ENCODE peak calls at places on chromosomes 6 and 20, in seven cellular contexts. M is body of pancreas, F is heart left ventricle, A is IMR-90, J is Peyer's patch, P is breast epithelium, W is tibial nerve. V is an unnamed sample. For H3K4me1, the result is how much of the 10 kb centered on the place peaks cover.

GRCh38 chr6:17032595-17033591 is 69.0 kb upstream of the STMND1 start:
- DNase-seq in M (peak), F (peak), A (peak), J (no peak), P (peak), W (peak), V (peak)

GRCh38 chr6:44211284-44211683 is 5.4 kb upstream of the MYMX start:
- DNase-seq in M (no peak), F (no peak), A (no peak), J (no peak), P (no peak), W (no peak), V (no peak)

GRCh38 chr6:1423578-1423977 is 34.2 kb downstream of the FOXF2 start:
- DNase-seq in M (no peak), F (no peak), A (no peak), J (no peak), P (no peak), W (no peak), V (no peak)

GRCh38 chr6:53805016-53805415 is 10.2 kb downstream of the LRRC1 start:
- DNase-seq in M (no peak), F (no peak), A (no peak), J (no peak), P (no peak), W (no peak), V (no peak)

GRCh38 chr6:73340048-73340447 is 14.0 kb downstream of the DPPA5 start:
- DNase-seq in M (no peak), F (no peak), A (peak), J (no peak), P (no peak), W (no peak), V (no peak)

GRCh38 chr6:33787954-33788693 is 806 bp downstream of the LEMD2 start:
- DNase-seq in M (peak), F (peak), A (peak), J (peak), P (peak), W (peak), V (peak)

GRCh38 chr6:23456396-23456795 is 669.6 kb upstream of the NRSN1 start:
- DNase-seq in M (no peak), F (no peak), A (peak), J (no peak), P (no peak), W (no peak), V (no peak)

GRCh38 chr6:131015630-131016263 is 47.3 kb downstream of the EPB41L2 start:
- DNase-seq in M (no peak), F (no peak), A (peak), J (no peak), P (no peak), W (no peak), V (peak)

GRCh38 chr6:161273356-161273751 is 507 bp downstream of the AGPAT4 start:
- DNase-seq in M (peak), F (no peak), A (peak), J (no peak), P (no peak), W (no peak), V (no peak)

GRCh38 chr20:37209193-37209592 is 29.8 kb upstream of the MROH8 start:
- DNase-seq in M (no peak), F (no peak), A (no peak), J (no peak), P (no peak), W (no peak), V (no peak)

GRCh38 chr6:78831492-78831891 is 35.9 kb upstream of the IRAK1BP1 start:
- DNase-seq in M (peak), F (no peak), A (peak), J (no peak), P (no peak), W (no peak), V (peak)

GRCh38 chr6:149049230-149049629 is 268.3 kb upstream of the TAB2 start:
- DNase-seq in M (no peak), F (no peak), A (peak), J (no peak), P (no peak), W (no peak), V (no peak)

GRCh38 chr20:9808166-9808565 is 30.7 kb downstream of the PAK5 start:
- DNase-seq in M (no peak), F (no peak), A (no peak), J (no peak), P (no peak), W (no peak), V (no peak)

GRCh38 chr6:139135578-139136545 is 982 bp downstream of the HECA start:
- DNase-seq in M (peak), F (peak), A (peak), J (peak), P (no peak), W (no peak), V (peak)

GRCh38 chr6:30227763-30228487 is 14.7 kb upstream of the TRIM26 start:
- DNase-seq in M (no peak), F (no peak), A (no peak), J (no peak), P (no peak), W (no peak), V (no peak)
- TF ChIP-seq POLR2A in M (no peak), F (no peak), A (no peak), J (no peak), P (no peak), W (no peak), V (no peak)

DNA sequence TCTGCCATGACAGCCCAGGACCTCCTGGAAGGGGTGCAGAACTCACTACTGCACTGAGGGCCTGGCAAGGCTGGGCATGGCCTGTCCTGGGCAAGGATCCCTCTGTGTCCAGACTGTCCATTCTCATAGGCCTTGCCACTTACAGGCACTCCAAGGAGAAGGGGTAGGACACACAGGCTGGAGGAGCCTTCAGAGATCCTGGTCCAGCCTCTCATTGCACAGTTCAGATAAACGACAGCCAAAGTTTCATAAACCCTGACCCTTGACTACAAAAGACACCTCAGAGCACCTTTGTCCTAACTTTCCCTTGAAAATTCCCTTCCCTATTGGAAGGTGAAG is 19.6 kb downstream of the TGM3 start:
- DNase-seq in M (no peak), F (no peak), A (no peak), J (no peak), P (no peak), W (no peak), V (no peak)
- H3K27ac ChIP-seq in M (no peak), F (no peak), A (no peak), J (no peak), P (no peak), W (no peak), V (no peak)

DNA sequence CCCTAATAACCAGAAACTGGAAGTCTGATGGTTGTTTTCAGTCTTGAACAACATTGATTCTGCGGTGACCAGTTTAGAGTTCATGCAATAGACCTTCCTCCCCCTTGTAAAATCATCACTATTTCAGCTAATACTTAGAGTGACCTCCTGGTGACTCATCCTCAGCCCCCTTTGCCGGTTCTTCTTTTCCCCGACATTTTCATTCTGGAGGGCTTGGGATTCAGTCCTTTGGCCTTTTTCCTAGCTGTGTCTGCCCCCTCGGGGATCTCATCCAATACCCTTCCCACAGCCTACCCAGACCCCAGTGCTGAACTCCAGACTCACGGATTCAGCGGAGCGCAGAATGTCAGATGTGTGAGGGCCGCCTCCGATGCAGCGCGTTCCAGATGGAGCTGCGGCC is 7.5 kb upstream of the BHLHE23 start:
- DNase-seq in M (no peak), F (no peak), A (no peak), J (no peak), P (no peak), W (no peak), V (no peak)
- H3K4me1 ChIP-seq in M (under half), F (under half), A (under half), J (under half), P (under half), W (under half), V (under half)

GRCh38 chr20:24813936-24814335 is 135.1 kb upstream of the CST7 start:
- DNase-seq in M (no peak), F (no peak), A (no peak), J (no peak), P (no peak), W (no peak), V (no peak)
- TF ChIP-seq POLR2A in M (no peak), F (no peak), A (no peak), J (no peak), P (no peak), W (no peak), V (no peak)

GRCh38 chr6:163419413-163420314 is 5.1 kb downstream of the QKI start:
- DNase-seq in M (no peak), F (no peak), A (peak), J (no peak), P (no peak), W (no peak), V (no peak)
- H3K27ac ChIP-seq in M (peak), F (peak), A (no peak), J (no peak), P (peak), W (peak), V (peak)

GRCh38 chr20:23146111-23146640 is 60.1 kb upstream of the CD93 start:
- DNase-seq in M (no peak), F (no peak), A (no peak), J (no peak), P (no peak), W (no peak), V (no peak)

GRCh38 chr20:23148721-23149570 is 62.8 kb upstream of the CD93 start:
- DNase-seq in M (no peak), F (peak), A (no peak), J (no peak), P (no peak), W (no peak), V (no peak)

GRCh38 chr20:23147964-23148720 is 62.0 kb upstream of the CD93 start:
- DNase-seq in M (peak), F (peak), A (peak), J (no peak), P (no peak), W (no peak), V (no peak)

GRCh38 chr20:23146857-23147256 is 60.7 kb upstream of the CD93 start:
- DNase-seq in M (no peak), F (peak), A (no peak), J (no peak), P (no peak), W (no peak), V (no peak)

GRCh38 chr20:23147647-23147963 is 61.5 kb upstream of the CD93 start:
- DNase-seq in M (no peak), F (no peak), A (no peak), J (no peak), P (no peak), W (no peak), V (no peak)
- H3K4me1 ChIP-seq in M (under half), F (half or more), A (under half), J (under half), P (under half), W (half or more), V (under half)

V was measured in testis.